ENCODE peak calls at places on chromosomes 4 and X, in seven cellular contexts. M is K562, D is SK-N-SH, Q is H1, H is GM12878, U is GM12891, O is HepG2. G is an unnamed sample.

GRCh38 chr4:142572076-142572475 is 274.0 kb downstream of the INPP4B start:
- DNase-seq in H (no peak), D (no peak), M (no peak), O (no peak), Q (no peak), U (no peak), G (no peak)

GRCh38 chrX:48520976-48521352 is 644 bp upstream of the EBP start:
- DNase-seq in D (peak; percentile 37), U (no peak), H (no peak), M (peak; percentile 42), O (no peak), Q (no peak), G (no peak)

GRCh38 chrX:36087366-36087765 is 167.8 kb downstream of the CFAP47 start:
- DNase-seq in D (no peak), O (no peak), H (no peak), M (no peak), U (no peak), Q (no peak), G (no peak)

GRCh38 chrX:108160309-108160708 is 68.7 kb downstream of the ATG4A start:
- DNase-seq in O (no peak), Q (no peak), D (no peak), M (no peak), H (no peak), U (no peak), G (no peak)

GRCh38 chrX:9858080-9858479 is 71.9 kb downstream of the SHROOM2 start:
- DNase-seq in H (no peak), O (no peak), M (no peak), D (no peak), U (no peak), Q (no peak), G (no peak)

GRCh38 chrX:70030242-70030823 is 19.4 kb downstream of the AWAT2 start:
- DNase-seq in H (no peak), O (peak; percentile 7), Q (peak; percentile 60), U (peak; percentile 15), M (peak; percentile 60), D (peak; percentile 52), G (peak; percentile 32)

GRCh38 chr4:157043131-157043530 is 32.8 kb upstream of the GLRB start:
- DNase-seq in M (no peak), O (peak; percentile 2), Q (peak; percentile 47), D (peak; percentile 4), U (no peak), H (no peak), G (no peak)

GRCh38 chr4:168524006-168524405 is 27.2 kb downstream of the PALLD start:
- DNase-seq in Q (no peak), H (no peak), O (no peak), M (no peak), D (no peak), U (no peak), G (no peak)

GRCh38 chrX:40700640-40701342 is 34.6 kb downstream of the MED14 start:
- DNase-seq in O (no peak), H (no peak), D (no peak), M (no peak), Q (no peak), U (no peak), G (no peak)

GRCh38 chrX:129785160-129785947 is 5.6 kb downstream of the SASH3 start:
- DNase-seq in O (no peak), H (no peak), D (no peak), U (no peak), M (no peak), Q (no peak), G (no peak)

GRCh38 chr4:45241976-45242375 is 515.6 kb upstream of the GNPDA2 start:
- DNase-seq in D (no peak), O (no peak), H (no peak), U (no peak), M (no peak), Q (no peak), G (no peak)

GRCh38 chrX:150934453-150934852 is 36.0 kb upstream of the CD99L2 start:
- DNase-seq in O (no peak), Q (no peak), H (no peak), U (no peak), D (no peak), M (no peak), G (no peak)

GRCh38 chr4:146194212-146194611 is 18.7 kb downstream of the LSM6 start:
- DNase-seq in Q (no peak), U (no peak), H (no peak), O (no peak), M (no peak), D (no peak), G (no peak)

GRCh38 chr4:6165766-6166165 is 34.6 kb downstream of the JAKMIP1 start:
- DNase-seq in Q (no peak), O (no peak), M (no peak), U (no peak), H (no peak), D (no peak), G (no peak)

GRCh38 chr4:54439831-54440243 is 210.7 kb downstream of the PDGFRA start:
- DNase-seq in H (no peak), Q (no peak), M (peak; percentile 25), U (no peak), D (peak; percentile 65), O (no peak), G (no peak)

DNA sequence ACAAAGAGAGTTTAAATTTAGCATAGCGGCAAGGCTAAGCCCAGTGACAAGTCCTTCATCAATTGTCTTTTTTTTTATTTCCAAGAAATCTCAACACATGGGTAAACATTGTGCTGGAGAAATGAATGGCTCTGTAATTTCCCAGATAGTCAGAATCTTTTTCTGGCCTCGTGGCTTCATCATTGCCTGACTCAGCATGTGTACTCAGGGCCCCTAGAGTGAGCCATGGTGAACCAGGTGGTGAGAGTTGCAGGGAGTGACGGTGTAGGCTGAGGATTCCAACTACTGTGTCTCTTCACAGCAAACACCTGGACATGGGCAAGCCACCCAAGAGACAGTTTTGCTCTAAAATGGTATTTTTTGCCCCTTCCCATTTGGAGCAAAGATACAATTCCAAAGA is 43.1 kb upstream of the UCP1 start:
- DNase-seq in D (no peak), M (no peak), H (no peak), O (no peak), Q (no peak), U (no peak), G (no peak)
- TF ChIP-seq TAF1 in D (no peak), M (no peak), H (no peak), O (no peak), Q (no peak), U (no peak), G (no peak)

GRCh38 chr4:138907174-138907573 is 108.4 kb upstream of the NOCT start:
- DNase-seq in O (no peak), U (no peak), H (no peak), M (no peak), D (no peak), Q (no peak), G (no peak)

GRCh38 chr4:138910914-138911336 is 104.7 kb upstream of the NOCT start:
- DNase-seq in M (peak; percentile 50), Q (no peak), D (peak; percentile 75), O (peak; percentile 55), H (no peak), U (no peak), G (no peak)

GRCh38 chr4:138909605-138910004 is 106.0 kb upstream of the NOCT start:
- DNase-seq in D (no peak), H (no peak), M (no peak), Q (no peak), O (no peak), U (no peak), G (no peak)

GRCh38 chr4:138910201-138910913 is 105.2 kb upstream of the NOCT start:
- DNase-seq in Q (no peak), U (no peak), D (peak; percentile 52), H (no peak), O (no peak), M (peak; percentile 20), G (no peak)

GRCh38 chr4:138908134-138908533 is 107.4 kb upstream of the NOCT start:
- DNase-seq in Q (no peak), U (no peak), O (no peak), D (no peak), M (no peak), H (no peak), G (no peak)
- TF ChIP-seq TAF1 in Q (no peak), U (no peak), O (no peak), D (no peak), M (no peak), H (no peak), G (no peak)

GRCh38 chr4:36551697-36552214 is 270.3 kb downstream of the DTHD1 start:
- DNase-seq in H (peak; percentile 69), M (no peak), D (no peak), Q (no peak), O (no peak), U (no peak), G (no peak)
- TF ChIP-seq TAF1 in H (no peak), M (no peak), D (no peak), Q (no peak), O (no peak), U (no peak), G (no peak)

GRCh38 chrX:46796574-46797191 is 37.8 kb upstream of the SLC9A7 start:
- DNase-seq in O (peak; percentile 54), H (no peak), M (peak; percentile 55), U (peak; percentile 13), Q (peak; percentile 78), D (peak; percentile 60), G (peak; percentile 28)
- TF ChIP-seq TAF1 in O (no peak), H (no peak), M (no peak), U (no peak), Q (no peak), D (no peak), G (no peak)

DNA sequence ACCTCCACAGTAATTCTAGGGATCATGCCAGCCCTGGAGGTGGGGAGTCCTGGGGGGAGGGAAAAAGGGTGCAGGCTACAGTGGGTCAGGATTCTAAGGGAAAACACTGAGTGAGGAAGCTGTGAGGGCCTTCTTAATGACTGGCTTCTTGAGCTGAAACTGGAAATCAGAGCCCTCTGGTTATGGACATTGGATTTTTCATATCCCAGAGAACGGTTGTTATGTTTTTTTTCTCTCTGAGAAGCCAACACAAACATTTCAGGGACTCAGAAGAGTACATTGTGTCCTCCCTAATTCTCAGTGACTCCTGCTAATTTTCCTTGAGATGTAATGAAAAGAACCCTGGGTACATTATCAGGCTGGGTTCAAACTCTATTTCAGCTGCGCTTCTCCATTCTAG is 162.4 kb upstream of the PRDX4 start:
- DNase-seq in M (no peak), O (no peak), U (no peak), D (no peak), Q (no peak), H (no peak), G (no peak)
- TF ChIP-seq TAF1 in M (no peak), O (no peak), U (no peak), D (no peak), Q (no peak), H (no peak), G (no peak)

GRCh38 chrX:146907391-146908240 is 93.1 kb upstream of the CXorf51A start:
- DNase-seq in D (no peak), M (no peak), O (no peak), Q (no peak), H (no peak), U (no peak), G (no peak)
- TF ChIP-seq TAF1 in D (no peak), M (no peak), O (no peak), Q (no peak), H (no peak), U (no peak), G (no peak)

DNA sequence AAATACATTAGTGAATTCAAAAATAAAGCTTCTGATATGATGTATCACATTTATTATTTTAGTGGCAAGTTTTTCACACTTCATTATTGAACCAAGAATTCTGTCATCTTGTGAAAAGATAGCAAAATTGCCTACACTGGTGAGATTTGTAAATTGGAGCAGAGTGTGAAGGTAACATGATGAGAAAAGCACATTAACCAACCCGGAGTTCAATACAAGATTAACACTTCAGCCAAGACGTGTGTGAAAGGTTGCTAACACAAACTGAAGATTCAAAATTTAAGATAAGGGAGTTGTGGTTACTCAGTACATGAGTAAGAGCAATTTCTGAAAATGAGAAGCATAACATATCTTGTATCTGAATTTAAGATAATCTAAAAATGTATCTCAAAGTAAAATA is 346.7 kb downstream of the PDHA2 start:
- DNase-seq in D (no peak), U (no peak), H (no peak), M (no peak), O (no peak), Q (no peak), G (no peak)
- TF ChIP-seq TAF1 in D (no peak), U (no peak), H (no peak), M (no peak), O (no peak), Q (no peak), G (no peak)

G was measured in GM12892.